ENCODE peak calls at places on chromosomes 4 and X, in seven cellular contexts. Q is A673, D is fibroblast of lung, N is suprapubic skin, A is PC-9, H is mammary epithelial cell, Z is SK-N-SH. L is an unnamed sample.
A peak's percentile ranks its signal among the peaks of the same experiment; 100 is the strongest.

GRCh38 chr4:53908661-53909078 is 155.7 kb downstream of the CHIC2 start:
- DNase-seq in H (peak; percentile 86), A (peak; percentile 82), Q (peak; percentile 69), Z (peak; percentile 58), N (no peak), D (peak; percentile 95), L (peak; percentile 88)

GRCh38 chrX:25178555-25178954 is 162.8 kb upstream of the ARX start:
- DNase-seq in H (no peak), N (no peak), D (no peak), A (no peak), Q (no peak), Z (no peak), L (peak; percentile 95)

GRCh38 chr4:82515705-82516104 is 46.1 kb downstream of the TMEM150C start:
- DNase-seq in D (peak; percentile 45), H (peak; percentile 40), Q (no peak), Z (no peak), N (no peak), A (no peak), L (no peak)

GRCh38 chrX:132820675-132821074 is 137.8 kb downstream of the HS6ST2 start:
- DNase-seq in N (no peak), H (no peak), D (no peak), Q (no peak), A (no peak), Z (no peak), L (no peak)

GRCh38 chrX:35809816-35810215 is 11.7 kb downstream of the MAGEB16 start:
- DNase-seq in H (no peak), Z (no peak), A (no peak), Q (no peak), D (no peak), N (no peak), L (no peak)

GRCh38 chr4:72031868-72032619 is at the start of gene NPFFR2:
- DNase-seq in Q (no peak), D (no peak), Z (peak; percentile 62), N (no peak), A (no peak), H (peak; percentile 2), L (no peak)

GRCh38 chrX:106481341-106481740 is 130.4 kb upstream of the RADX start:
- DNase-seq in H (peak; percentile 42), D (peak; percentile 46), N (no peak), Z (peak; percentile 33), Q (peak; percentile 57), A (peak; percentile 40), L (peak; percentile 77)

GRCh38 chrX:48919360-48919821 is 567 bp upstream of the PIM2 start:
- DNase-seq in A (no peak), Q (no peak), D (no peak), Z (peak; percentile 54), H (no peak), N (no peak), L (peak; percentile 4)

GRCh38 chrX:2272337-2272736 is 228.4 kb downstream of the DHRSX start:
- DNase-seq in A (no peak), H (no peak), D (no peak), Z (no peak), Q (no peak), N (peak; percentile 5), L (peak; percentile 16)

GRCh38 chrX:40100141-40100536 is 2.4 kb upstream of the BCOR start:
- DNase-seq in D (no peak), A (peak; percentile 50), H (peak; percentile 20), Q (no peak), Z (peak; percentile 63), N (no peak), L (peak; percentile 59)

GRCh38 chr4:171981185-171981584 is 168.0 kb downstream of the GALNTL6 start:
- DNase-seq in N (no peak), D (no peak), Q (no peak), H (no peak), Z (no peak), A (no peak), L (no peak)

GRCh38 chrX:120205816-120206753 is 44.5 kb upstream of the ZBTB33 start:
- DNase-seq in Z (no peak), D (no peak), N (no peak), Q (no peak), A (peak; percentile 37), H (peak; percentile 4), L (no peak)

GRCh38 chr4:41360911-41361830 is 104.4 kb downstream of the UCHL1 start:
- DNase-seq in Z (peak; percentile 46), H (peak; percentile 13), Q (peak; percentile 53), A (peak; percentile 48), N (peak; percentile 78), D (peak; percentile 33), L (peak; percentile 66)

GRCh38 chrX:56978172-56978571 is 17.2 kb downstream of the SPIN3 start:
- DNase-seq in D (peak; percentile 37), N (no peak), Z (peak; percentile 39), Q (peak; percentile 57), A (no peak), H (peak; percentile 63), L (peak; percentile 49)

GRCh38 chrX:119604778-119605177 is 1.4 kb downstream of the NKRF start:
- DNase-seq in D (no peak), Q (no peak), N (no peak), Z (no peak), A (no peak), H (no peak), L (peak; percentile 29)

GRCh38 chr4:22246816-22247215 is 269.1 kb downstream of the ADGRA3 start:
- DNase-seq in A (no peak), N (no peak), Q (no peak), Z (no peak), D (no peak), H (no peak), L (no peak)

GRCh38 chr4:76213415-76214268 is at the start of gene SCARB2:
- DNase-seq in H (peak; percentile 84), N (peak; percentile 89), Q (peak; percentile 59), D (peak; percentile 85), A (peak; percentile 58), Z (peak; percentile 96), L (peak; percentile 66)

GRCh38 chr4:102472441-102473013 is 28.6 kb upstream of the NFKB1 start:
- DNase-seq in A (no peak), D (no peak), N (no peak), H (no peak), Q (no peak), Z (no peak), L (no peak)

DNA sequence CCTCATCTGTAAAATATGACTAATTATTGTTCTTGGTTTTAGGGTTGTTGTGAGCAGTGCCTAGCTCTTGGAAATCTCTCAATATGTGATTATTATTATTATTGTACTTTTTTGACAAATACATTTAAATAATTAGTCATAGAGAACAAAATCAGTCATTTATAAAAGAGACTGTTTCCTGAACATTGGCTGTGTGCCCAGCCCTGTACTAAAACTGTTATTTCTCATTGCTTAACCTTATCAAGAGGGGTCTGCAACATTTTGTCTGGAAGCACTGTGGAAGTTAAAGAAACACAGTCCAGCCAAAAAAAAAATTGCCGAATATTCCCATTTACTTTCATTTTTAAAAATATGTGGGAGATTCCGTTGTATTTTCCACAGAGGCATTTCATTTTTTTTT is 989.2 kb upstream of the SLIT2 start:
- DNase-seq in N (no peak), Z (no peak), D (peak; percentile 73), H (no peak), A (no peak), Q (peak; percentile 3), L (no peak)
- H3K9me3 ChIP-seq in N (no peaks in the 10 kb centered on the region), Z (peaks cover 4% of the 10 kb centered on the region), D (no peaks in the 10 kb centered on the region), H (no peaks in the 10 kb centered on the region), A (no peaks in the 10 kb centered on the region), Q (no peaks in the 10 kb centered on the region), L (no peaks in the 10 kb centered on the region)

GRCh38 chr4:8703401-8703696 is 110.8 kb downstream of the CPZ start:
- DNase-seq in D (no peak), Q (no peak), A (no peak), N (peak; percentile 30), H (no peak), Z (no peak), L (no peak)

GRCh38 chr4:8701101-8702019 is 108.8 kb downstream of the CPZ start:
- DNase-seq in D (no peak), A (no peak), Z (no peak), N (no peak), H (no peak), Q (no peak), L (no peak)

GRCh38 chr4:8703857-8704495 is 111.4 kb downstream of the CPZ start:
- DNase-seq in N (peak; percentile 40), Z (no peak), A (no peak), Q (no peak), H (no peak), D (no peak), L (no peak)

GRCh38 chr4:8702020-8702495 is 109.5 kb downstream of the CPZ start:
- DNase-seq in Q (no peak), H (no peak), A (no peak), N (no peak), Z (no peak), D (no peak), L (peak; percentile 5)

DNA sequence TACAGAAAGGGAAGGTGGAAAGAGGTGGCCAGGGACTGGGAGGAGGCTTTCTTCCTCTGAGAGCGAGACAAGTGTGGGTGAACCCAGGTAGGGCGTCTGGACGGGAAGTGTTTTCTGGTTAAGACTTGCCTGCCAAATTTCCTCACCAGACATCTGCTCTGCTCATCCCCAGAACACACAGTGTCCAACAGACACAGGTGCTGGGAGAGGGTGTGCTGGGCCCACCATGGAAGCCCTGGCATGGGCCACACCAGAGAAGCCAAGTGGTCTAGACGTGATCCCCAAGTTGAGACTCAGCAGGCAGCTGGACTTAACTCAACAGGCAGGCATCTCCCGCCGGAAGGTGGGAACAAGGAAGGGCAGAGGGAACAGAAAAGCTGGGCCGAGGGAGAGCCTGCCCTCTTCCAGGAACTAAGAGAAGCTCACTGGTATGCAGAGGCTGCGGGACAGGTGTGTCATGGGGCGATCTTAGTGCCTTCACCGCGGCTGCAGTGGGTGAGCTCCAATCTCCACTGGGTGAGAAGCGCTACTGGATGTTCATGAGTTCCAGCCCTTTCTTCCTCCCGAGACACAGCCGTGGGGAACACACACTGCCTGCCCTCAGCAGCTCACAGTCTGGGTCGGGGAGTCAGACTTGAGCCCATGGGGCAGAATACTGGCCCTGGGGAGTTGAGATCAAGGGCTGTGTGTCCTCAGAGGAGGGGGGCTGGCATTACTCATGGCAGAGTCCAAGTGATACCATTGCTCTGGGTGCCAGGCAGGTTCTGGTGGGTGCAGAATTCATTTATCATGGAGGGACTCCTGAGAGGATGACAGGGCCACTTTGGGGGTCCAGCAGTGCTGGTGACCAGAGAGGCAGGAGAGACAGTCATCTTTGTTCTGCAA is 110.2 kb downstream of the CPZ start:
- DNase-seq in Z (no peak), A (no peak), H (no peak), D (no peak), N (no peak), Q (no peak), L (no peak)
- H3K27me3 ChIP-seq in Z (no peaks in the 10 kb centered on the region), A (peaks cover 99% of the 10 kb centered on the region), H (no peaks in the 10 kb centered on the region), D (no peaks in the 10 kb centered on the region), N (peaks cover 76% of the 10 kb centered on the region), Q (peaks cover 91% of the 10 kb centered on the region), L (peaks cover 8% of the 10 kb centered on the region)

DNA sequence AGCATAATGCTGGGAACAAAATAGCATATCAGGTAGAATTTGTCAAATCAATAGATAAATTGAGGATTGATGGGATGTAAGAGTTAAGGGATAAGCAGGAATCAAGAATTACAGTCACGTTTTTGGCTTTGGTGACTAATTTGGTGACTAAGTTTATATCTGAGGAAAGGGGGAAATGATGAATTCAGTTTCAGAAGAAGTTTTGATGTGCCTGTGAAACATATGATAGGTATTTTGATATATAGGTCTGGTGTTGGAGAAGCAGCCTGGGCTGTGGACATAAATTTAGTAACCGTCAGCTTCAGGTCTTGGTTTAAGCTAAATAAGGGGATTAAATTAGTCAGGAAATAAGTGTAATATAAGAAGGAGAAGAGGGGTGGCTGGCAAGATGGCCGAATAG is 79.0 kb upstream of the EDA2R start:
- DNase-seq in Q (no peak), H (no peak), Z (no peak), N (no peak), A (no peak), D (no peak), L (no peak)
- H3K4me1 ChIP-seq in Q (no peaks in the 10 kb centered on the region), H (no peaks in the 10 kb centered on the region), Z (no peaks in the 10 kb centered on the region), N (no peaks in the 10 kb centered on the region), A (no peaks in the 10 kb centered on the region), D (no peaks in the 10 kb centered on the region), L (no peaks in the 10 kb centered on the region)

GRCh38 chr4:4812145-4812782 is 47.2 kb upstream of the MSX1 start:
- DNase-seq in A (no peak), Q (no peak), N (no peak), D (no peak), Z (no peak), H (no peak), L (no peak)
- H3K9me3 ChIP-seq in A (no peaks in the 10 kb centered on the region), Q (no peaks in the 10 kb centered on the region), N (no peaks in the 10 kb centered on the region), D (no peaks in the 10 kb centered on the region), Z (no peaks in the 10 kb centered on the region), H (peaks cover 4% of the 10 kb centered on the region), L (no peaks in the 10 kb centered on the region)

L was measured in HAP-1.